ENCODE peak calls at places on chromosomes 6 and 20, in five cellular contexts. One of them, this sample, is unnamed.

GRCh38 chr20:41286240-41286851 is 31.2 kb downstream of the ZHX3 start:
- DNase-seq in NCI-H69: no peak
- DNase-seq in head of caudate nucleus: no peak
- DNase-seq in cerebellum: no peak
- DNase-seq in stimulated activated naive CD4-positive, alpha-beta T cell: no peak
- DNase-seq in this sample: no peak

GRCh38 chr20:35279533-35280174 is 1.7 kb upstream of the MMP24OS start:
- DNase-seq in stimulated activated naive CD4-positive, alpha-beta T cell: no peak
- DNase-seq in NCI-H69: no peak
- DNase-seq in head of caudate nucleus: no peak
- DNase-seq in cerebellum: no peak
- DNase-seq in this sample: no peak

GRCh38 chr6:84052204-84052882 is 18.8 kb downstream of the MRAP2 start:
- DNase-seq in head of caudate nucleus: peak
- DNase-seq in stimulated activated naive CD4-positive, alpha-beta T cell: no peak
- DNase-seq in cerebellum: peak
- DNase-seq in NCI-H69: peak
- DNase-seq in this sample: peak

GRCh38 chr6:12369781-12370262 is 79.7 kb downstream of the EDN1 start:
- DNase-seq in NCI-H69: no peak
- DNase-seq in head of caudate nucleus: no peak
- DNase-seq in cerebellum: no peak
- DNase-seq in stimulated activated naive CD4-positive, alpha-beta T cell: no peak
- DNase-seq in this sample: peak

GRCh38 chr6:89977808-89978748 is 83.8 kb downstream of the GJA10 start:
- DNase-seq in stimulated activated naive CD4-positive, alpha-beta T cell: no peak
- DNase-seq in head of caudate nucleus: no peak
- DNase-seq in NCI-H69: peak
- DNase-seq in cerebellum: no peak
- DNase-seq in this sample: no peak

GRCh38 chr6:52055451-52055850 is 32.0 kb downstream of the PKHD1 start:
- DNase-seq in NCI-H69: no peak
- DNase-seq in head of caudate nucleus: no peak
- DNase-seq in stimulated activated naive CD4-positive, alpha-beta T cell: no peak
- DNase-seq in cerebellum: no peak
- DNase-seq in this sample: no peak

GRCh38 chr6:134342211-134342610 is 24.3 kb upstream of the SGK1 start:
- DNase-seq in head of caudate nucleus: no peak
- DNase-seq in NCI-H69: no peak
- DNase-seq in cerebellum: no peak
- DNase-seq in stimulated activated naive CD4-positive, alpha-beta T cell: no peak
- DNase-seq in this sample: no peak

GRCh38 chr20:32961956-32962517 is 42.2 kb downstream of the SUN5 start:
- DNase-seq in NCI-H69: no peak
- DNase-seq in head of caudate nucleus: no peak
- DNase-seq in stimulated activated naive CD4-positive, alpha-beta T cell: no peak
- DNase-seq in cerebellum: no peak
- DNase-seq in this sample: no peak

GRCh38 chr6:82072113-82072512 is 175.4 kb downstream of the IBTK start:
- DNase-seq in head of caudate nucleus: no peak
- DNase-seq in NCI-H69: peak
- DNase-seq in cerebellum: no peak
- DNase-seq in stimulated activated naive CD4-positive, alpha-beta T cell: no peak
- DNase-seq in this sample: no peak

GRCh38 chr6:97322811-97323210 is 39.8 kb upstream of the MMS22L start:
- DNase-seq in stimulated activated naive CD4-positive, alpha-beta T cell: no peak
- DNase-seq in head of caudate nucleus: no peak
- DNase-seq in NCI-H69: no peak
- DNase-seq in cerebellum: no peak
- DNase-seq in this sample: no peak

GRCh38 chr6:3181105-3181504 is 23.8 kb upstream of the TUBB2A start:
- DNase-seq in NCI-H69: no peak
- DNase-seq in cerebellum: no peak
- DNase-seq in stimulated activated naive CD4-positive, alpha-beta T cell: no peak
- DNase-seq in head of caudate nucleus: no peak
- DNase-seq in this sample: no peak

GRCh38 chr6:124487778-124488431 is 474.3 kb upstream of the RNF217 start:
- DNase-seq in cerebellum: no peak
- DNase-seq in head of caudate nucleus: no peak
- DNase-seq in NCI-H69: peak
- DNase-seq in stimulated activated naive CD4-positive, alpha-beta T cell: no peak
- DNase-seq in this sample: no peak

GRCh38 chr6:158026901-158027589 is 45.4 kb downstream of the SYNJ2 start:
- DNase-seq in cerebellum: no peak
- DNase-seq in NCI-H69: no peak
- DNase-seq in stimulated activated naive CD4-positive, alpha-beta T cell: no peak
- DNase-seq in head of caudate nucleus: no peak
- DNase-seq in this sample: peak

GRCh38 chr6:20997143-20997792 is 463.0 kb downstream of the CDKAL1 start:
- DNase-seq in head of caudate nucleus: no peak
- DNase-seq in NCI-H69: peak
- DNase-seq in cerebellum: no peak
- DNase-seq in stimulated activated naive CD4-positive, alpha-beta T cell: no peak
- DNase-seq in this sample: no peak

This sample was measured in Ammon's horn.